ENCODE peak calls at places on chromosomes 12 and 14, in five cellular contexts. S, T, W, V and J are unnamed samples. For H3K4me1, the result is how much of the 10 kb centered on the place peaks cover.

GRCh38 chr14:71324767-71325272 is 417.6 kb downstream of the PCNX1 start:
- DNase-seq in W (no peak), V (peak), S (no peak), T (no peak), J (no peak)

GRCh38 chr12:39966738-39967137 is 139.1 kb downstream of the SLC2A13 start:
- DNase-seq in S (no peak), W (no peak), T (no peak), V (no peak), J (no peak)

GRCh38 chr12:14664434-14665023 is 31.9 kb downstream of the GUCY2C start:
- DNase-seq in W (peak), S (peak), T (no peak), V (peak), J (no peak)

GRCh38 chr14:60061371-60061770 is 30.4 kb upstream of the PCNX4 start:
- DNase-seq in S (no peak), W (no peak), T (no peak), V (no peak), J (no peak)

GRCh38 chr12:105013892-105014291 is 27.8 kb downstream of the NOPCHAP1 start:
- DNase-seq in V (no peak), W (no peak), T (no peak), S (no peak), J (no peak)

GRCh38 chr12:58765653-58766554 is 154.4 kb downstream of the LRIG3 start:
- DNase-seq in W (no peak), S (peak), V (no peak), T (no peak), J (no peak)

GRCh38 chr14:92653162-92653651 is 95.2 kb downstream of the LGMN start:
- DNase-seq in T (no peak), V (no peak), W (no peak), S (no peak), J (no peak)

GRCh38 chr14:39247256-39247655 is 13.5 kb downstream of the MIA2 start:
- DNase-seq in V (no peak), W (no peak), S (no peak), T (no peak), J (no peak)

GRCh38 chr12:116236986-116237385 is 40.5 kb downstream of the MED13L start:
- DNase-seq in V (no peak), T (no peak), S (no peak), W (peak), J (no peak)

GRCh38 chr14:28661171-28661772 is 105.3 kb upstream of the FOXG1 start:
- DNase-seq in S (peak), W (no peak), T (no peak), V (no peak), J (no peak)

GRCh38 chr12:66829660-66830325 is 150.9 kb upstream of the GRIP1 start:
- DNase-seq in W (no peak), V (no peak), T (no peak), S (no peak), J (no peak)

GRCh38 chr12:53938276-53939140 is at the start of gene HOXC13:
- DNase-seq in W (peak), T (no peak), V (peak), S (peak), J (no peak)

GRCh38 chr12:58309806-58310205 is 368.4 kb downstream of the ATP23 start:
- DNase-seq in T (no peak), S (no peak), V (no peak), W (no peak), J (no peak)

GRCh38 chr12:68319988-68320623 is 12.1 kb downstream of the MDM1 start:
- DNase-seq in T (no peak), W (peak), V (no peak), S (no peak), J (peak)

GRCh38 chr12:24111591-24111990 is 162.1 kb upstream of the SOX5 start:
- DNase-seq in W (no peak), V (no peak), S (no peak), T (no peak), J (no peak)

GRCh38 chr14:100586520-100587247 is 533 bp downstream of the BEGAIN start:
- DNase-seq in S (peak), V (peak), W (no peak), T (peak), J (no peak)

GRCh38 chr14:100587248-100587762 is at the start of gene BEGAIN:
- DNase-seq in S (no peak), T (no peak), V (peak), W (no peak), J (no peak)

GRCh38 chr14:100589071-100589759 is 2.0 kb upstream of the BEGAIN start:
- DNase-seq in S (no peak), V (no peak), T (no peak), W (no peak), J (no peak)

GRCh38 chr14:100588671-100589070 is 1.5 kb upstream of the BEGAIN start:
- DNase-seq in T (no peak), S (no peak), V (no peak), W (no peak), J (no peak)

GRCh38 chr14:100587763-100588411 is 670 bp upstream of the BEGAIN start:
- DNase-seq in V (no peak), S (no peak), W (no peak), T (no peak), J (no peak)
- H3K4me1 ChIP-seq in V (under half), S (under half), W (under half), T (under half), J (under half)

GRCh38 chr12:131831021-131831571 is 2.9 kb downstream of the MMP17 start:
- DNase-seq in S (peak), V (no peak), T (no peak), W (no peak), J (no peak)

GRCh38 chr12:131829795-131830334 is 1.7 kb downstream of the MMP17 start:
- DNase-seq in T (no peak), W (no peak), S (no peak), V (no peak), J (no peak)

GRCh38 chr12:131829351-131829794 is 1.2 kb downstream of the MMP17 start:
- DNase-seq in T (no peak), S (peak), V (no peak), W (no peak), J (no peak)

GRCh38 chr12:131831635-131832041 is 3.4 kb downstream of the MMP17 start:
- DNase-seq in T (no peak), S (peak), V (no peak), W (no peak), J (no peak)

DNA sequence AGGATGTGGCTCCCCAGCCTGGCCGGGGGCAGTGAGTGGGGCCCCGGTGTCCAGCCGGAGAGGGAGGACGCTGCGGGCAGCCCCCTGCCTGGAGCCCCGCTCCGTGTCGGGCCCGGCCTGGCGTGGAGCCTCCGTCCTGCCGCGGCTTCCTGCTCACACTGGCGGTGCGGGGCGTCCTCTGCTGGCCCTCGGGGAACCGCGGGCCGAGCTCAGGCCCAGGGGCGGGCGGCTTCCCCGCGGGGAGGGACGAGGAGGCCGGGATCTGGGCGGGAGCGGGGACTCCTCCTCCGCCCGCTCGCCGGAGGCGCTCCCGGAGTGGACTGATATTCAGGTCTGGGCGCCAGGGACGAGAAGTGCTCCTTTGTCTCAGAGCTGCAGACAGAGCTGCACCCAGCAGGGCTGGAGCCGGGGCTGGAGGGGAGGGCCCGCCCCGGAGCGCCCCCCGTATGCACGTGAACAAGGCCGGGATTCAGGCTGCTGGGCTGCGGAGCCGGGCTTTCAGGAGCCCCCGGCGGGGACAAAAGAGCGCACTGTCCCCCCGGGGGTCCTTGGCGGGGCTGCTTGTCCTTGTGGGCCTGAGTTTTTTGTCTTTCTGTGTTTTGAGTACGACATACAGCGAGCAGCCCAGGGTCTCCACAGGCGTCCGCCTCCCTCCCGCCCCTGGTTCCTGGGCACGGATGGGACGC is 2.3 kb downstream of the MMP17 start:
- DNase-seq in S (peak), V (peak), W (peak), T (peak), J (no peak)
- TF ChIP-seq CTCF in S (peak), V (peak), W (peak), T (peak), J (peak)

GRCh38 chr14:99521176-99522024 is 40.2 kb downstream of the CCNK start:
- DNase-seq in W (no peak), T (no peak), V (no peak), S (no peak), J (no peak)
- H3K4me3 ChIP-seq in W (no peak), T (no peak), V (no peak), S (no peak), J (no peak)

GRCh38 chr12:57005980-57006808 is at the start of gene ZBTB39:
- DNase-seq in T (peak), S (peak), W (no peak), V (peak), J (no peak)
- H3K4me1 ChIP-seq in T (under half), S (under half), W (under half), V (under half), J (under half)